ENCODE peak calls at places on chromosomes 13 and 19, in four cellular contexts. J is Panc1, O is H9, D is cardiac muscle cell. G is an unnamed sample.

GRCh38 chr19:18109731-18110671 is 12.4 kb downstream of the MAST3 start:
- DNase-seq in J (no peak), O (peak; percentile 53), D (peak; percentile 62), G (peak; percentile 73)

GRCh38 chr13:24073657-24074056 is 86.9 kb upstream of the SPATA13 start:
- DNase-seq in J (no peak), O (no peak), D (no peak), G (no peak)

GRCh38 chr13:33349996-33350826 is 64.7 kb upstream of the STARD13 start:
- DNase-seq in J (no peak), O (peak; percentile 32), D (peak; percentile 44), G (peak; percentile 42)

GRCh38 chr13:97112451-97113152 is 109.5 kb upstream of the MBNL2 start:
- DNase-seq in J (no peak), O (no peak), D (no peak), G (no peak)

GRCh38 chr13:97627566-97627965 is 193.6 kb downstream of the RAP2A start:
- DNase-seq in J (no peak), O (peak; percentile 66), D (peak; percentile 29), G (peak; percentile 36)

GRCh38 chr13:79631260-79631659 is 150.3 kb downstream of the NDFIP2 start:
- DNase-seq in J (peak; percentile 51), O (no peak), D (no peak), G (no peak)

GRCh38 chr13:33927315-33927714 is 109.4 kb downstream of the RFC3 start:
- DNase-seq in J (no peak), O (no peak), D (no peak), G (no peak)

GRCh38 chr13:50580684-50581305 is 262.7 kb downstream of the DLEU7 start:
- DNase-seq in J (no peak), O (no peak), D (peak; percentile 56), G (no peak)

GRCh38 chr19:29663861-29664752 is 1.2 kb upstream of the PLEKHF1 start:
- DNase-seq in J (no peak), O (no peak), D (no peak), G (no peak)

GRCh38 chr19:33879818-33880575 is 83.3 kb downstream of the KCTD15 start:
- DNase-seq in J (no peak), O (no peak), D (no peak), G (no peak)

GRCh38 chr13:86741762-86742285 is 929.3 kb upstream of the SLITRK5 start:
- DNase-seq in J (no peak), O (no peak), D (no peak), G (no peak)

GRCh38 chr19:42353341-42354015 is 28.0 kb downstream of the MEGF8 start:
- DNase-seq in J (no peak), O (no peak), D (no peak), G (no peak)

GRCh38 chr13:51534075-51534817 is 50.0 kb upstream of the WDFY2 start:
- DNase-seq in J (no peak), O (no peak), D (no peak), G (no peak)

GRCh38 chr19:17686027-17686511 is 2.1 kb downstream of the UNC13A start:
- DNase-seq in J (no peak), O (peak; percentile 58), D (no peak), G (no peak)

GRCh38 chr19:15563325-15563794 is 51.7 kb upstream of the CYP4F8 start:
- DNase-seq in J (no peak), O (peak; percentile 48), D (no peak), G (no peak)

GRCh38 chr13:36712785-36713184 is 39.0 kb downstream of the SERTM1 start:
- DNase-seq in J (no peak), O (no peak), D (no peak), G (no peak)

GRCh38 chr13:23570099-23570926 is at the start of gene TNFRSF19:
- DNase-seq in J (no peak), O (no peak), D (peak; percentile 80), G (peak; percentile 68)

GRCh38 chr13:89401209-89401810 is 1730.1 kb downstream of the SLITRK5 start:
- DNase-seq in J (no peak), O (no peak), D (no peak), G (no peak)

GRCh38 chr13:101700598-101700997 is 248.1 kb downstream of the ITGBL1 start:
- DNase-seq in J (no peak), O (no peak), D (no peak), G (no peak)

GRCh38 chr13:51797664-51798488 is 6.1 kb downstream of the DHRS12 start:
- DNase-seq in J (no peak), O (peak; percentile 83), D (peak; percentile 64), G (peak; percentile 30)

GRCh38 chr13:93466502-93467036 is 240.0 kb downstream of the GPC6 start:
- DNase-seq in J (no peak), O (no peak), D (no peak), G (no peak)

GRCh38 chr19:13133241-13133870 is 15.3 kb downstream of the NACC1 start:
- DNase-seq in J (no peak), O (no peak), D (no peak), G (no peak)

GRCh38 chr13:44698076-44698475 is 121.9 kb upstream of the TSC22D1 start:
- DNase-seq in J (no peak), O (no peak), D (no peak), G (peak; percentile 4)

GRCh38 chr19:2478756-2479555 is 3.0 kb downstream of the GADD45B start:
- DNase-seq in J (no peak), O (no peak), D (no peak), G (peak; percentile 51)

GRCh38 chr13:87314822-87315221 is 356.3 kb upstream of the SLITRK5 start:
- DNase-seq in J (no peak), O (no peak), D (no peak), G (no peak)

GRCh38 chr19:19213822-19214558 is 2.2 kb downstream of the NCAN start:
- DNase-seq in J (no peak), O (no peak), D (no peak), G (no peak)

GRCh38 chr19:10452726-10453620 is 32.6 kb downstream of the PDE4A start:
- DNase-seq in J (no peak), O (no peak), D (no peak), G (no peak)

DNA sequence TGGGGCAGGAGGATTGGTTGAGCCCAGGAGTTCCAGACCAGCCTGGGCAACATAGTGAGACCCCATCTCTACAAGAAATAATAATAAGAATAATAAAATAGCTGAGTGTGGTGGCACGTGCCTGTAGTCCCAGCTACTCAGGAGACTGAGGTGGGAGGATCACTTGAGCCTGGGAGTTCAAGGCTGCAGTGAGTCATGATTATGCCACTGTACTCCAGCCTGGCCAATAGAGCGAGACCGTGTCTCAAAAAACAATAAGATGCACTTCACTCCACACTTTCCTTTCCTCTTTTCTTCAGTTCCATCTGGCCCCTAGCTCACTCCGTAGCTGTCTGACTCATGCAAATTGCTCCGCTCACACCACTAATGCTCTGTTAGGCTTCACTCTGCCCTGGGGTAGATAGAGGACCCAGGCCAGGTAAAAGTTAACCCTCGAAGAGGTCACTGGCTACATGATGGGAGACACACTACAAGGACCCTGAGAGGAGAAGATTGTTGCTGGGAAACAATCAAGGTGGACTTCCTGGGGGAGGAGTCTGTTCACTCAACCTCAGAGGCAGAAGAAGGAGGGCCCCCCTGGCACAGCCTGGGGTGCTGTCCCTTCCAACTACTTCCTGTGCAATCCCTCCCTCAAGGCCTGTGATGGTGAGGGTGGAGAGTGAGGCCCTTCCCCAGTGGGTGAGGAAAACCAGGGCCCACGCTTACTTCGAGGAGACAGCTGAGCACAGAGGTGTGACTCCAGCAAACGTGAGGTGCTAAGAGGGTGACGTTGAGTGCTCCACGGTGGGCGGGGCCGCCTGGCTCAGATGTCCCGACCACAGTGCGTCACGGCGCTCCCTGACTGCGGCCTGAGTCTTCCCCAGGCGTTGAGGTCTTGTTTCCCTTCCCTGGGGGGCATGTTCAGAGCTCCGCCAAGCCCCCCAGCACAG is 8.8 kb upstream of the TNFSF9 start:
- DNase-seq in J (no peak), O (no peak), D (no peak), G (no peak)
- TF ChIP-seq CTCF in J (no peak), O (no peak), D (no peak), G (no peak)

GRCh38 chr13:38012096-38012495 is 142.5 kb upstream of the TRPC4 start:
- DNase-seq in J (no peak), O (no peak), D (no peak), G (no peak)

GRCh38 chr13:38017320-38017719 is 147.7 kb upstream of the TRPC4 start:
- DNase-seq in J (no peak), O (no peak), D (no peak), G (no peak)

GRCh38 chr13:38008636-38009035 is 139.1 kb upstream of the TRPC4 start:
- DNase-seq in J (no peak), O (no peak), D (peak; percentile 62), G (no peak)

GRCh38 chr13:38013676-38014075 is 144.1 kb upstream of the TRPC4 start:
- DNase-seq in J (no peak), O (no peak), D (no peak), G (no peak)
- TF ChIP-seq CTCF in J (no peak), O (no peak), D (no peak), G (no peak)

DNA sequence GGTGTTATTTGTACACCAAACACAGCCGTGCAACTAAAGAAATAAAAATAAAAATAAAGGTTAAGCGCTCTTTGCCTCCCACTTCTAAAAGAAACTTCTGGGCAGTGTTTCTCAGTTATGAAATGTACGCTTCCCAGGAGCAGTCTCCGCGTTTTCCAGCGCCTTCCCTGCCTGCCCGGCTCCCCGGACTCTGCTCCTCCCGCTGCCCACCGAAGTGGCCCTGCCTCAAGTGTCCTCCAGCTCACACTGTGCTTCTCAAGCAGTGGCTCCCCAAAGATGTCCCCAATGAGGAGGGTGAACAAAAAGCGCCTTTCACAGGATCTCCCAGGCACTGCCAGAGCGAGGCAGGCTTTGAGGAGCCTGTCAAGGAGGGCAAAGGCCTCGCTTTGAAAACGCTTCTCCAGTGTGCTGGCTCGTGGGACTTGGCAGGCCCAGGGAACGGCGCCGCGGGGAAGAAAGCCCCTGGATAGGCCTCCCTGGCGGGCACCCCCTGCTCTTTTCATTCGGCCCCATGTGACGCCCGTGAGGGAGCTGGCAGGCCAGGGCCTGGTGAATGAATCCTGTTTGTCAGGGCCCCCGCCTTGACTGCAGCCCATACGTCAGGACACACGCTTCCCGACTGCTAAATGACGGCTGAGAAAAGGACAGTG is 187.1 kb downstream of the FOXO1 start:
- DNase-seq in J (no peak), O (no peak), D (no peak), G (no peak)
- TF ChIP-seq CTCF in J (no peak), O (no peak), D (no peak), G (no peak)

GRCh38 chr19:32313866-32314265 is 31.5 kb upstream of the ZNF507 start:
- DNase-seq in J (no peak), O (no peak), D (no peak), G (no peak)

GRCh38 chr19:32317045-32317444 is 28.4 kb upstream of the ZNF507 start:
- DNase-seq in J (no peak), O (no peak), D (no peak), G (no peak)

GRCh38 chr19:32316034-32316433 is 29.4 kb upstream of the ZNF507 start:
- DNase-seq in J (no peak), O (peak; percentile 54), D (peak; percentile 34), G (no peak)

GRCh38 chr19:32322541-32322940 is 22.9 kb upstream of the ZNF507 start:
- DNase-seq in J (no peak), O (no peak), D (no peak), G (no peak)

DNA sequence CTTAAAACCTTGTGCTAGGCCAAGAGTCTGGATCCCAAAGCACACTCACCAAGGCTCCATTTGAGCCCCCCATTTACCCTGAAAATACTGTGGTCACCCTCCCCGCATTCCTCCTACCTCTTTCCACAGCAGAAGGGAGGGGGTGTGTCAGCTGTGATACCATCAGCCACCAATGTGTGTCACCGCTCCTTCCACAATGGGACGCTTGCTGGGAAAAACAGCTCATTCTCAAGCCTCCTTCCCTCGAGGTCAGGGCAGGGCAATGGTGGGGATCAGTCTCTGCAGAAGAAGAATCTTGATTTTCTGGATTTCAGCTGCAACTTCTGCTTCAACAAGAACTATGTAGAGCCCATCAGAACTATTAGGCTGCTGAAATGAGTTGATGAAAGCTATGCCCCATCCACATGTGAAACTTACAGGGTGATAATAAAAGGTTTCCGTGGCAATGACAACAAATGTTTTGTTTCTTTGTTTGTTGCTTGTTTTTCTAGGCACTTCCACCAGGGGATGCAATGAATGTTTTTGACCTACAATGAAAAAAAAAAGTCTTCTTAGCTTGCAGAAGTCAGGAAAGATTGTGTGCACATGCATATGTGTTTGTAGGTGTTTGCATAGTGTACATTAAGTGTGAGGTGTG is 26.4 kb upstream of the ZNF507 start:
- DNase-seq in J (no peak), O (peak; percentile 80), D (peak; percentile 42), G (peak; percentile 37)
- TF ChIP-seq CTCF in J (peak; percentile 71), O (peak; percentile 58), D (peak; percentile 2), G (no peak)

G was measured in nephron progenitor cell.